ENCODE peak calls at places on chromosomes 3 and 15, in seven cellular contexts. G is transverse colon, D is type B pancreatic cell, T is GM13976, S is mucosa of descending colon, Z is nephron progenitor cell, X is T-helper 1 cell. O is an unnamed sample.

GRCh38 chr15:83837946-83838571 is 184.1 kb downstream of the ADAMTSL3 start:
- DNase-seq in G (no peak), D (no peak), T (peak), S (peak), Z (peak), X (no peak), O (no peak)

GRCh38 chr3:94115482-94115881 is 52.6 kb downstream of the NSUN3 start:
- DNase-seq in G (no peak), D (no peak), T (no peak), S (no peak), Z (no peak), X (no peak), O (no peak)

GRCh38 chr3:107265526-107265925 is 111.7 kb upstream of the CCDC54 start:
- DNase-seq in G (no peak), D (no peak), T (no peak), S (no peak), Z (no peak), X (no peak), O (no peak)

GRCh38 chr3:7817239-7817638 is 684.4 kb upstream of the LMCD1 start:
- DNase-seq in G (no peak), D (no peak), T (no peak), S (no peak), Z (no peak), X (no peak), O (no peak)

GRCh38 chr3:27985369-27986035 is 255.9 kb upstream of the CMC1 start:
- DNase-seq in G (no peak), D (no peak), T (no peak), S (no peak), Z (no peak), X (no peak), O (no peak)

GRCh38 chr3:24375947-24376384 is 118.7 kb downstream of the THRB start:
- DNase-seq in G (no peak), D (no peak), T (no peak), S (no peak), Z (no peak), X (no peak), O (no peak)

GRCh38 chr3:101849714-101850326 is 506 bp downstream of the NFKBIZ start:
- DNase-seq in G (peak), D (peak), T (peak), S (peak), Z (peak), X (peak), O (peak)

GRCh38 chr3:127002195-127003174 is 19.6 kb downstream of the PLXNA1 start:
- DNase-seq in G (peak), D (peak), T (no peak), S (peak), Z (peak), X (no peak), O (no peak)

GRCh38 chr15:50321680-50322079 is 33.3 kb downstream of the GABPB1 start:
- DNase-seq in G (no peak), D (no peak), T (no peak), S (no peak), Z (no peak), X (no peak), O (no peak)

GRCh38 chr3:146161725-146162047 is 702 bp upstream of the PLOD2 start:
- DNase-seq in G (peak), D (no peak), T (no peak), S (peak), Z (peak), X (no peak), O (no peak)

GRCh38 chr3:160400048-160400630 is 689 bp downstream of the SMC4 start:
- DNase-seq in G (peak), D (peak), T (peak), S (peak), Z (peak), X (peak), O (peak)

GRCh38 chr3:39541917-39542329 is 74.4 kb downstream of the MOBP start:
- DNase-seq in G (no peak), D (no peak), T (no peak), S (no peak), Z (no peak), X (no peak), O (no peak)

GRCh38 chr3:190862209-190863118 is at the start of gene GMNC:
- DNase-seq in G (peak), D (peak), T (peak), S (peak), Z (peak), X (peak), O (no peak)

GRCh38 chr3:34260266-34260990 is 462.0 kb downstream of the PDCD6IP start:
- DNase-seq in G (peak), D (no peak), T (peak), S (peak), Z (peak), X (peak), O (no peak)

GRCh38 chr15:74598126-74598842 is 17.4 kb upstream of the CLK3 start:
- DNase-seq in G (peak), D (no peak), T (peak), S (peak), Z (peak), X (peak), O (peak)

GRCh38 chr3:792651-793050 is 300.2 kb upstream of the CNTN6 start:
- DNase-seq in G (no peak), D (no peak), T (no peak), S (no peak), Z (peak), X (no peak), O (no peak)

GRCh38 chr3:173825731-173826130 is 428.2 kb downstream of the NLGN1 start:
- DNase-seq in G (no peak), D (no peak), T (no peak), S (no peak), Z (no peak), X (no peak), O (no peak)

GRCh38 chr3:64342940-64343691 is 117.8 kb upstream of the PRICKLE2 start:
- DNase-seq in G (no peak), D (no peak), T (no peak), S (no peak), Z (no peak), X (no peak), O (no peak)

GRCh38 chr3:16665282-16665741 is 60.1 kb upstream of the DAZL start:
- DNase-seq in G (peak), D (no peak), T (no peak), S (peak), Z (peak), X (no peak), O (no peak)

GRCh38 chr3:194166682-194167479 is 30.9 kb downstream of the HES1 start:
- DNase-seq in G (no peak), D (no peak), T (no peak), S (peak), Z (no peak), X (no peak), O (no peak)

GRCh38 chr3:194277547-194278091 is 73.5 kb downstream of the CPN2 start:
- DNase-seq in G (peak), D (no peak), T (no peak), S (no peak), Z (peak), X (no peak), O (no peak)

GRCh38 chr3:128788268-128788869 is 62.4 kb downstream of the RAB7A start:
- DNase-seq in G (no peak), D (no peak), T (no peak), S (no peak), Z (no peak), X (no peak), O (no peak)

GRCh38 chr3:136960838-136961836 is 3.4 kb downstream of the IL20RB start:
- DNase-seq in G (no peak), D (no peak), T (no peak), S (no peak), Z (no peak), X (no peak), O (no peak)

GRCh38 chr3:193767353-193768068 is 174.5 kb downstream of the OPA1 start:
- DNase-seq in G (no peak), D (peak), T (no peak), S (no peak), Z (no peak), X (no peak), O (no peak)

GRCh38 chr3:30198162-30198561 is 408.2 kb upstream of the TGFBR2 start:
- DNase-seq in G (no peak), D (no peak), T (no peak), S (no peak), Z (no peak), X (no peak), O (no peak)

GRCh38 chr3:138507524-138507923 is 73.1 kb downstream of the ESYT3 start:
- DNase-seq in G (no peak), D (no peak), T (no peak), S (no peak), Z (no peak), X (no peak), O (no peak)

O was measured in effector memory CD4-positive, alpha-beta T cell.